ENCODE peak calls at places on chromosomes 4 and X, in four cellular contexts. One of them, this sample, is unnamed.

GRCh38 chr4:70703695-70704332 is 15.5 kb downstream of the UTP3 start:
- DNase-seq in K562: peak; percentile 31
- DNase-seq in HL-60: no peak
- DNase-seq in GM12891: no peak
- DNase-seq in this sample: no peak

GRCh38 chr4:37383579-37384229 is 139.2 kb downstream of the NWD2 start:
- DNase-seq in K562: peak; percentile 56
- DNase-seq in HL-60: peak; percentile 44
- DNase-seq in GM12891: no peak
- DNase-seq in this sample: no peak

GRCh38 chrX:120755066-120755846 is 120.4 kb downstream of the CT47B1 start:
- DNase-seq in GM12891: no peak
- DNase-seq in HL-60: peak; percentile 85
- DNase-seq in K562: peak; percentile 15
- DNase-seq in this sample: no peak

GRCh38 chrX:40107291-40108083 is 9.7 kb upstream of the BCOR start:
- DNase-seq in HL-60: no peak
- DNase-seq in K562: peak; percentile 85
- DNase-seq in GM12891: no peak
- DNase-seq in this sample: no peak

GRCh38 chr4:99405433-99406115 is 29.6 kb downstream of the ADH7 start:
- DNase-seq in HL-60: peak; percentile 49
- DNase-seq in GM12891: no peak
- DNase-seq in K562: peak; percentile 71
- DNase-seq in this sample: peak; percentile 38

GRCh38 chr4:187478292-187479205 is 517.0 kb upstream of the ZFP42 start:
- DNase-seq in K562: no peak
- DNase-seq in HL-60: no peak
- DNase-seq in GM12891: no peak
- DNase-seq in this sample: no peak

GRCh38 chr4:125620066-125620850 is 305.5 kb downstream of the FAT4 start:
- DNase-seq in HL-60: no peak
- DNase-seq in K562: no peak
- DNase-seq in GM12891: no peak
- DNase-seq in this sample: no peak

GRCh38 chrX:103211012-103211715 is 3.7 kb upstream of the BEX4 start:
- DNase-seq in K562: peak; percentile 81
- DNase-seq in GM12891: no peak
- DNase-seq in HL-60: peak; percentile 28
- DNase-seq in this sample: no peak

GRCh38 chr4:112766422-112766821 is 129.5 kb downstream of the LARP7 start:
- DNase-seq in HL-60: peak; percentile 17
- DNase-seq in K562: peak; percentile 28
- DNase-seq in GM12891: no peak
- DNase-seq in this sample: no peak

GRCh38 chr4:92047209-92047877 is 256.4 kb upstream of the GRID2 start:
- DNase-seq in HL-60: no peak
- DNase-seq in GM12891: no peak
- DNase-seq in K562: no peak
- DNase-seq in this sample: no peak

GRCh38 chr4:62544428-62544827 is 1344.3 kb downstream of the ADGRL3 start:
- DNase-seq in K562: no peak
- DNase-seq in HL-60: no peak
- DNase-seq in GM12891: no peak
- DNase-seq in this sample: no peak

GRCh38 chr4:153651961-153652784 is 31.9 kb upstream of the TLR2 start:
- DNase-seq in HL-60: peak; percentile 78
- DNase-seq in GM12891: no peak
- DNase-seq in K562: no peak
- DNase-seq in this sample: no peak

GRCh38 chr4:153651041-153651960 is 32.8 kb upstream of the TLR2 start:
- DNase-seq in GM12891: no peak
- DNase-seq in K562: no peak
- DNase-seq in HL-60: peak; percentile 95
- DNase-seq in this sample: no peak

GRCh38 chr4:153661215-153661822 is 22.8 kb upstream of the TLR2 start:
- DNase-seq in HL-60: peak; percentile 85
- DNase-seq in GM12891: no peak
- DNase-seq in K562: no peak
- DNase-seq in this sample: no peak

GRCh38 chr4:153655004-153655541 is 29.0 kb upstream of the TLR2 start:
- DNase-seq in GM12891: no peak
- DNase-seq in HL-60: no peak
- DNase-seq in K562: no peak
- DNase-seq in this sample: no peak

GRCh38 chr4:153655928-153656327 is 28.2 kb upstream of the TLR2 start:
- DNase-seq in K562: no peak
- DNase-seq in HL-60: peak; percentile 47
- DNase-seq in GM12891: no peak
- DNase-seq in this sample: no peak
- TF ChIP-seq POLR2AphosphoS5 in K562: no peak
- TF ChIP-seq POLR2AphosphoS5 in HL-60: no peak
- TF ChIP-seq POLR2AphosphoS5 in GM12891: no peak
- TF ChIP-seq POLR2AphosphoS5 in this sample: no peak

DNA sequence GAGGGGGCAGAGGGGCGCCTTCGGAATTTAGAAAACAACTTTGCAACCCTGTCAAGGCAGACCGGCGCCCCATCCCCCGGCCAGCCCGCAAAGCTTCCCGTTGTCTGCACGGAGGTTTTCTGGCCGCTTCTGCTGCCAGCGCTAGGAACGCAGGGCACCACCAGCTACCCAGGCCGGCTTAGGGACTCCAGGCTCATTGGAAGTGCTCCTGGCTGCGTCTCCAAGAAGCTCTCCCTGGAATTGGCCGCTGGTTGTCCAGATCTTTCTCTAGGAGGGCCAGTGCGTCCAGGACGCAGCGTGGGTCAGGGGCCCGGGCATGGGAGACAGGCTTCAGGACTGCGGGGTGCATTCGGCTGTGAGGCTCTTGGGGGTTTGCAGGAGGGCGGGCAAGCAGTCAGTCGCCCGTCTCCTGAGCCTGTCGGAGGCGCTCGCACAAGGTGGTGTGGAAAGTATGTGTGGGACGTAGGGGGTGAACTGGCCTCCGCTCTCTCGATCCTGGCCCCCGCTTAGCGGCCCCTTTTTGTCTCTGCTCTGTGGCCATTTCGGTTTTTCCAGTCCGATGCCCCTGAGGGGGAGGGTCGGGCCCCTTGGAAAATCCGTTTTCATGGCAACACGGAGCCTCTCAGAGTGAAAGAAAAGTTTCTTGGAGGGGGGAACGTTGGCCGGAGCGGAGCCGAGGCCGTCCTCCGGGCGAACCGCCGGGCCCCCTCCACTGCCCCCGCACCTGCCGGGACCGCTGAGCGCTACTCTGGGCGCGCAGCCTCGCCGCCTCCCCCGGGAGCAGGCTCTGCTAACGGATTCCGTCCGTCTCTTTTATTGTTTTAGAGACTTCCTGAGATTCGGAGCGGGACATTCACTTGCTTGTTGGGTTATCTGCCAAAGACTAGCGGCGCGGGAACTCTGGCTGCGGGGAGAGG is 810 bp upstream of the SOX3 start:
- DNase-seq in GM12891: no peak
- DNase-seq in HL-60: no peak
- DNase-seq in K562: no peak
- DNase-seq in this sample: no peak
- TF ChIP-seq SPI1 in GM12891: no peak
- TF ChIP-seq SPI1 in HL-60: no peak
- TF ChIP-seq SPI1 in K562: no peak
- TF ChIP-seq SPI1 in this sample: no peak

GRCh38 chr4:185480016-185480732 is 8.6 kb upstream of the CCDC110 start:
- DNase-seq in HL-60: no peak
- DNase-seq in GM12891: no peak
- DNase-seq in K562: no peak
- DNase-seq in this sample: no peak

GRCh38 chr4:185479507-185479971 is 8.0 kb upstream of the CCDC110 start:
- DNase-seq in HL-60: no peak
- DNase-seq in GM12891: peak; percentile 36
- DNase-seq in K562: no peak
- DNase-seq in this sample: peak; percentile 47

GRCh38 chr4:185481390-185481789 is 9.9 kb upstream of the CCDC110 start:
- DNase-seq in HL-60: no peak
- DNase-seq in GM12891: no peak
- DNase-seq in K562: no peak
- DNase-seq in this sample: no peak
- TF ChIP-seq POLR2AphosphoS5 in HL-60: no peak
- TF ChIP-seq POLR2AphosphoS5 in GM12891: no peak
- TF ChIP-seq POLR2AphosphoS5 in K562: no peak
- TF ChIP-seq POLR2AphosphoS5 in this sample: no peak

GRCh38 chr4:128837679-128838078 is 28.2 kb downstream of the JADE1 start:
- DNase-seq in GM12891: no peak
- DNase-seq in HL-60: no peak
- DNase-seq in K562: no peak
- DNase-seq in this sample: no peak

GRCh38 chr4:128831526-128832252 is 22.2 kb downstream of the JADE1 start:
- DNase-seq in HL-60: no peak
- DNase-seq in K562: no peak
- DNase-seq in GM12891: no peak
- DNase-seq in this sample: no peak

GRCh38 chr4:128837198-128837597 is 27.7 kb downstream of the JADE1 start:
- DNase-seq in HL-60: no peak
- DNase-seq in K562: no peak
- DNase-seq in GM12891: no peak
- DNase-seq in this sample: no peak

GRCh38 chr4:128832253-128832641 is 22.7 kb downstream of the JADE1 start:
- DNase-seq in GM12891: no peak
- DNase-seq in K562: no peak
- DNase-seq in HL-60: no peak
- DNase-seq in this sample: no peak

DNA sequence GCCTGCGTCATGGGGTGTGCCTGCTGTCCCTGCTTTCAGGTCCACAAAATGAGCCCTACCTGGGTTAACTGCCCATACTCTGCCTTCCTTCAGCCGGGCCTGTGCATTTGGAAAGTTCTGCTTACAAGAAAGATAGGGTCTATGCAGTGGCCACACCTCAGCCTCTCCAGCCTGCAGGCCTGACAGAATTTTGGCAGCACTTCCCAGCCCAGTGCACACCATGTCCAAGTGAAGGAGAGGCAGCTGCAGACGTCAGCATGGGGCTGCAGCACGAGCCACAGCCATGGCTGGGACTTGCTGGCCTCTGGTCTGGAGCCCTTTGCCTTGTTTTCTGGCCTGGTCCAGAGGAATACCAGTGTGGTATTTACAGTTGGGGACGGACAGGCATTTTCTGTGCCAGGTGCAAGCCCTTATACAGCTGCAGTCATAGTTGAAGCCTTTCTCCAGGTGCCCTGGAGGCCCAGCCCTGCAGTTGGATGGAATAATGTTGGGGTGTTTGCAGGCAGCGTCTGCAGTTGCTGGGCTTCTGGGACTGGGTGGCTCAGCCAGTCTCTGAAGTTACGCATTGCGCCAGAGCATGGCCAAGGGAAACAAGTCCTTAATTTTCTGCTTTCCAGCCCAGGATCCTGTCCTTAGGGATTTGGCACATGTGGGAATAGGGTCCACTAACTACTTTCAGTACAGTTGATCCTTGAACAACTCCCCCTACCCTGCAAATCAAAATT is 26.2 kb downstream of the JADE1 start:
- DNase-seq in HL-60: no peak
- DNase-seq in K562: no peak
- DNase-seq in GM12891: no peak
- DNase-seq in this sample: no peak
- TF ChIP-seq SPI1 in HL-60: no peak
- TF ChIP-seq SPI1 in K562: no peak
- TF ChIP-seq SPI1 in GM12891: no peak
- TF ChIP-seq SPI1 in this sample: no peak

GRCh38 chr4:19236473-19236872 is 1015.2 kb upstream of the SLIT2 start:
- DNase-seq in K562: no peak
- DNase-seq in HL-60: no peak
- DNase-seq in GM12891: no peak
- DNase-seq in this sample: no peak
- TF ChIP-seq POLR2AphosphoS5 in K562: no peak
- TF ChIP-seq POLR2AphosphoS5 in HL-60: no peak
- TF ChIP-seq POLR2AphosphoS5 in GM12891: no peak
- TF ChIP-seq POLR2AphosphoS5 in this sample: no peak

GRCh38 chr4:78568640-78569261 is 17.2 kb downstream of the ANXA3 start:
- DNase-seq in K562: no peak
- DNase-seq in HL-60: no peak
- DNase-seq in GM12891: no peak
- DNase-seq in this sample: peak; percentile 40
- TF ChIP-seq SPI1 in K562: no peak
- TF ChIP-seq SPI1 in HL-60: no peak
- TF ChIP-seq SPI1 in GM12891: no peak
- TF ChIP-seq SPI1 in this sample: no peak